ENCODE peak calls at places on chromosomes 2 and 18, in seven cellular contexts. P, K, F, U, E, V and X are unnamed samples. For H3K36me3, the result is how much of the 10 kb centered on the place peaks cover.

GRCh38 chr2:241925821-241926441 is 56.4 kb downstream of the RTP5 start:
- DNase-seq in P (no peak), K (no peak), F (no peak), U (no peak), E (no peak), V (no peak), X (no peak)

GRCh38 chr2:141701610-141702009 is 429.2 kb downstream of the LRP1B start:
- DNase-seq in P (no peak), K (no peak), F (no peak), U (no peak), E (no peak), V (no peak), X (no peak)

GRCh38 chr2:212845941-212846340 is 305.5 kb downstream of the IKZF2 start:
- DNase-seq in P (no peak), K (no peak), F (no peak), U (no peak), E (no peak), V (no peak), X (peak)

GRCh38 chr2:85178154-85178553 is 45.0 kb downstream of the TCF7L1 start:
- DNase-seq in P (no peak), K (no peak), F (no peak), U (no peak), E (no peak), V (no peak), X (peak)

GRCh38 chr2:43207553-43208300 is 18.7 kb downstream of the ZFP36L2 start:
- DNase-seq in P (no peak), K (no peak), F (no peak), U (no peak), E (no peak), V (peak), X (no peak)

GRCh38 chr2:226475650-226476049 is 324.0 kb downstream of the IRS1 start:
- DNase-seq in P (no peak), K (no peak), F (no peak), U (peak), E (no peak), V (no peak), X (peak)

GRCh38 chr18:63947051-63947790 is 1.9 kb upstream of the HMSD start:
- DNase-seq in P (no peak), K (no peak), F (no peak), U (no peak), E (no peak), V (no peak), X (no peak)

GRCh38 chr18:60347526-60348045 is 25.0 kb downstream of the MC4R start:
- DNase-seq in P (no peak), K (no peak), F (no peak), U (no peak), E (no peak), V (no peak), X (no peak)

GRCh38 chr2:175167076-175167791 is 769 bp downstream of the ATF2 start:
- DNase-seq in P (peak), K (no peak), F (peak), U (no peak), E (peak), V (peak), X (peak)

GRCh38 chr2:35960596-35960995 is 395.0 kb upstream of the CRIM1 start:
- DNase-seq in P (no peak), K (no peak), F (no peak), U (no peak), E (no peak), V (no peak), X (peak)

GRCh38 chr2:38653715-38654494 is 12.0 kb upstream of the GALM start:
- DNase-seq in P (peak), K (peak), F (no peak), U (no peak), E (no peak), V (no peak), X (no peak)

GRCh38 chr18:63511285-63511684 is 30.9 kb upstream of the SERPINB12 start:
- DNase-seq in P (peak), K (no peak), F (peak), U (peak), E (peak), V (peak), X (peak)

GRCh38 chr2:95274291-95275150 is at the start of gene PROM2:
- DNase-seq in P (no peak), K (no peak), F (no peak), U (peak), E (peak), V (no peak), X (no peak)

GRCh38 chr2:230888824-230889400 is 24.2 kb downstream of the ITM2C start:
- DNase-seq in P (no peak), K (no peak), F (no peak), U (no peak), E (no peak), V (no peak), X (no peak)

GRCh38 chr2:10780491-10780820 is 32.1 kb downstream of the PDIA6 start:
- DNase-seq in P (no peak), K (no peak), F (no peak), U (no peak), E (no peak), V (no peak), X (no peak)

GRCh38 chr2:224819075-224819474 is 102.9 kb upstream of the CCDC195 start:
- DNase-seq in P (no peak), K (no peak), F (no peak), U (no peak), E (no peak), V (no peak), X (peak)

GRCh38 chr2:39679805-39680204 is 14.1 kb downstream of the TMEM178A start:
- DNase-seq in P (no peak), K (no peak), F (no peak), U (no peak), E (no peak), V (no peak), X (no peak)

GRCh38 chr2:64141711-64142405 is 2.4 kb downstream of the PELI1 start:
- DNase-seq in P (no peak), K (no peak), F (no peak), U (no peak), E (no peak), V (no peak), X (peak)

GRCh38 chr2:8627019-8627691 is 54.7 kb upstream of the ID2 start:
- DNase-seq in P (peak), K (no peak), F (no peak), U (no peak), E (no peak), V (no peak), X (no peak)

GRCh38 chr2:25312958-25313710 is 28.6 kb downstream of the DNMT3A start:
- DNase-seq in P (no peak), K (no peak), F (no peak), U (no peak), E (no peak), V (peak), X (no peak)

GRCh38 chr18:58216071-58216471 is 172.0 kb downstream of the NEDD4L start:
- DNase-seq in P (no peak), K (no peak), F (no peak), U (no peak), E (no peak), V (no peak), X (no peak)

GRCh38 chr2:46278952-46279351 is 18.3 kb upstream of the EPAS1 start:
- DNase-seq in P (no peak), K (no peak), F (no peak), U (no peak), E (no peak), V (no peak), X (peak)

GRCh38 chr2:177243476-177243875 is 21.1 kb downstream of the NFE2L2 start:
- DNase-seq in P (no peak), K (no peak), F (no peak), U (no peak), E (no peak), V (no peak), X (no peak)

GRCh38 chr18:12659904-12660605 is 2.1 kb upstream of the SPIRE1 start:
- DNase-seq in P (peak), K (no peak), F (peak), U (peak), E (no peak), V (peak), X (peak)

GRCh38 chr2:47043142-47043890 is 111.8 kb downstream of the STPG4 start:
- DNase-seq in P (peak), K (no peak), F (peak), U (peak), E (peak), V (no peak), X (peak)

GRCh38 chr2:232349546-232349945 is 29.0 kb upstream of the ALPP start:
- DNase-seq in P (no peak), K (no peak), F (no peak), U (no peak), E (peak), V (no peak), X (no peak)

GRCh38 chr2:122804494-122804893 is 1049.0 kb downstream of the TSN start:
- DNase-seq in P (no peak), K (no peak), F (no peak), U (no peak), E (no peak), V (no peak), X (no peak)

GRCh38 chr2:43130548-43130875 is 95.9 kb downstream of the ZFP36L2 start:
- DNase-seq in P (no peak), K (no peak), F (peak), U (no peak), E (no peak), V (no peak), X (no peak)

GRCh38 chr2:25362564-25363145 is 20.9 kb upstream of the DNMT3A start:
- DNase-seq in P (no peak), K (peak), F (peak), U (no peak), E (no peak), V (no peak), X (no peak)

GRCh38 chr2:188601927-188602326 is 310.3 kb downstream of the GULP1 start:
- DNase-seq in P (no peak), K (no peak), F (no peak), U (no peak), E (no peak), V (no peak), X (no peak)

GRCh38 chr18:7940976-7941375 is 373.9 kb downstream of the PTPRM start:
- DNase-seq in P (no peak), K (no peak), F (peak), U (no peak), E (no peak), V (no peak), X (no peak)

GRCh38 chr2:172615862-172616261 is 60.0 kb downstream of the PDK1 start:
- DNase-seq in P (no peak), K (no peak), F (no peak), U (no peak), E (no peak), V (no peak), X (no peak)

GRCh38 chr2:235989591-235989990 is 178.6 kb downstream of the GBX2 start:
- DNase-seq in P (no peak), K (no peak), F (no peak), U (no peak), E (no peak), V (no peak), X (no peak)

GRCh38 chr2:158457092-158457825 is 507 bp downstream of the PKP4 start:
- DNase-seq in P (peak), K (no peak), F (peak), U (no peak), E (peak), V (peak), X (no peak)

DNA sequence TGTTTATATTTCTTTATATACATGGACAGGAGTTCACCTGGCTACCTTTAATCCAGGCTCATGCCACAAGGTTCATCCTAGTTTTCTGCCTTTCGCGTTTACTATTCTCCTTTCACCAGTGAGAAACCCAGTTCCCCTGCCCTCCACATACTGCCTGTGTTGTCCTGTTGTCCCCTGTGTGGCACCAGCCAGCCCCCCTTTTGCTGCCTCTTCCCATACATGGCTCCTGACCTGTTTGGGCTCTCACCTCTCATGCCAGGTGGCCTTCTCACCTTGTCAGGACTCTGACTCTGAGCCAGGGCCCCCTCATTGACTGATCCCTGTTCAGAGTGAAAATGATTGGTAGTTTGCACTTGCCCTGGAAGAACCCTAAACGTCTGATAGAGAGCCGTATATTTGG is 13.6 kb downstream of the ASB1 start:
- DNase-seq in P (no peak), K (no peak), F (no peak), U (no peak), E (no peak), V (no peak), X (no peak)
- H3K36me3 ChIP-seq in P (under half), K (under half), F (half or more), U (under half), E (under half), V (half or more), X (under half)

GRCh38 chr2:99765919-99766318 is 276.1 kb upstream of the REV1 start:
- DNase-seq in P (no peak), K (no peak), F (no peak), U (no peak), E (no peak), V (no peak), X (no peak)

GRCh38 chr2:99762714-99763113 is 272.9 kb upstream of the REV1 start:
- DNase-seq in P (no peak), K (no peak), F (no peak), U (no peak), E (no peak), V (no peak), X (no peak)

GRCh38 chr2:99763764-99764163 is 273.9 kb upstream of the REV1 start:
- DNase-seq in P (no peak), K (no peak), F (no peak), U (no peak), E (no peak), V (no peak), X (no peak)
- TF ChIP-seq MAX in P (no peak), K (no peak), F (no peak), U (no peak), E (no peak), V (no peak), X (no peak)

GRCh38 chr18:210780-211179 is 52.4 kb downstream of the USP14 start:
- DNase-seq in P (no peak), K (no peak), F (no peak), U (no peak), E (no peak), V (no peak), X (no peak)

GRCh38 chr18:211582-211981 is 53.2 kb downstream of the USP14 start:
- DNase-seq in P (no peak), K (no peak), F (no peak), U (no peak), E (no peak), V (no peak), X (peak)

GRCh38 chr18:213505-213904 is 54.3 kb downstream of the THOC1 start:
- DNase-seq in P (no peak), K (no peak), F (no peak), U (no peak), E (no peak), V (no peak), X (no peak)

GRCh38 chr18:213977-214376 is 53.9 kb downstream of the THOC1 start:
- DNase-seq in P (no peak), K (no peak), F (no peak), U (no peak), E (no peak), V (no peak), X (no peak)

DNA sequence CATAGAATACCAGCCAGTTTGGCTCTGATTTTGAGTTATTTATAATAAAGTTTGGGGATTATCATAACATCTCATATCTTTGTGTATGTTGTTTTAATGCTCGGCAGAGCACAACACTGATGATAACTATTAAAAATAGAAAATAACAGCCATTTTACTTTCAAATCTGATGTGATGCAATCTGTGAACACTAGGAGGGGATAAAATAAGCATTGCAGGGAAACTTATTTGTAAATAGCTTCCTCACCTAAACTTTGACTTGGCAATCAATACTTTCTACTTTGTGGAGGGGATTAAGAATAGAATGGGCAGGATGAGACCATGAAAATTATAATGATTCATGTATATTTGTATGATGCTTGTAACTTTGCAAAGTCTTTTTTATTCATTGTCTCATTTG is 54.4 kb downstream of the USP14 start:
- DNase-seq in P (no peak), K (no peak), F (peak), U (no peak), E (no peak), V (peak), X (no peak)
- H3K36me3 ChIP-seq in P (under half), K (under half), F (half or more), U (under half), E (half or more), V (half or more), X (under half)

DNA sequence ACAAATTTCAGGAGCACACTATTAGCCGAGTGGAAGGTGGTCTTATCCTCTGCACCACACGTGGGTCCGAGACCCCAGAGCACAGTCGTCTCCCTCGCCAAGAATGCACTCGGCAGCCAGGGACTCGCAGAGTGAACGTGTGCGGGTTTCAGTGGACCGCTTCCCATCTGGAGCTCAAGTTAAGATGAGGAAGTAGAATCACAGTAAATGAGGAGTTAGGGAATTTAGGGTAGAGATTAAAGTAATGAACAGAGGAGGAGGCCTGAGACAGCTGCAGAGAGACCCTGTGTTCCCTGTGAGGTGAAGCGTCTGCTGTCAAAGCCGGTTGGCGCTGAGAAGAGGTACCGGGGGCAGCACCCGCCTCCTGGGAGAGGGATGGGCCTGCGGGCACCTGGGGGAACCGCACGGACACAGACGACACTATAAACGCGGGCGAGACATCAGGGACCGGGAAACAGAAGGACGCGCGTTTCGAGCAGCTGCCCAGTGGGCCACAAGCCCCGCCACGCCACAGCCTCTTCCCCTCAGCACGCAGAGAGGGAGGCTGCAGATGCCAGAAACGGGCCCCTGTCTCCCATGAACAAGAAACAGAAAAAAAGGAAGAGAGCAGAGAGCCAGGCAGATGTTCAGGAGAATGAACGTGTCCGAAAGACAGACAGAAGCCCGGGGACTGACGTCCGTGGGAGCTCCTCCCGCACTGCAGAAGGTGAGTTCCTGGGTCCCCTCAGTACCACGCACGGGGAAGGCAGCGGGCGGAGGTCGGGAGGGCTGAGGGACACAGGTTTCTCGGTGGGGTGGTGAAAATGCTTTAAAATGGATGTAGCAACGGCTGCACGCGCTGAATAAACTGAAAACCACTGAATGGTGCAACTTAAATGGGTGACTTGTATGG is 5.4 kb upstream of the KCNG2 start:
- DNase-seq in P (no peak), K (no peak), F (no peak), U (no peak), E (no peak), V (no peak), X (no peak)
- TF ChIP-seq MAX in P (no peak), K (no peak), F (no peak), U (no peak), E (no peak), V (no peak), X (no peak)

GRCh38 chr18:79418642-79419041 is 22.9 kb downstream of the NFATC1 start:
- DNase-seq in P (no peak), K (no peak), F (no peak), U (no peak), E (no peak), V (no peak), X (no peak)
- H3K36me3 ChIP-seq in P (under half), K (under half), F (under half), U (under half), E (under half), V (under half), X (under half)

GRCh38 chr2:100470898-100471514 is 724 bp downstream of the NMS start:
- DNase-seq in P (peak), K (no peak), F (no peak), U (no peak), E (peak), V (peak), X (no peak)
- TF ChIP-seq MAX in P (no peak), K (no peak), F (no peak), U (no peak), E (no peak), V (no peak), X (no peak)

GRCh38 chr18:79971211-79971952 is 6.9 kb downstream of the HSBP1L1 start:
- DNase-seq in P (no peak), K (no peak), F (no peak), U (no peak), E (no peak), V (no peak), X (no peak)
- H3K36me3 ChIP-seq in P (under half), K (under half), F (half or more), U (under half), E (under half), V (half or more), X (under half)

GRCh38 chr2:53801547-53801946 is 14.7 kb downstream of the ERLEC1 start:
- DNase-seq in P (no peak), K (no peak), F (no peak), U (no peak), E (no peak), V (no peak), X (no peak)
- TF ChIP-seq MAX in P (no peak), K (no peak), F (no peak), U (no peak), E (no peak), V (no peak), X (no peak)

GRCh38 chr2:217887841-217888665 is 114.7 kb downstream of the TNS1 start:
- DNase-seq in P (no peak), K (no peak), F (peak), U (no peak), E (no peak), V (peak), X (peak)

GRCh38 chr2:217892560-217892959 is 110.2 kb downstream of the TNS1 start:
- DNase-seq in P (no peak), K (no peak), F (no peak), U (no peak), E (no peak), V (no peak), X (no peak)

GRCh38 chr2:217890445-217890844 is 112.3 kb downstream of the TNS1 start:
- DNase-seq in P (peak), K (no peak), F (peak), U (no peak), E (no peak), V (peak), X (peak)

GRCh38 chr2:217886720-217887309 is 116.0 kb downstream of the TNS1 start:
- DNase-seq in P (peak), K (no peak), F (peak), U (peak), E (peak), V (peak), X (peak)

DNA sequence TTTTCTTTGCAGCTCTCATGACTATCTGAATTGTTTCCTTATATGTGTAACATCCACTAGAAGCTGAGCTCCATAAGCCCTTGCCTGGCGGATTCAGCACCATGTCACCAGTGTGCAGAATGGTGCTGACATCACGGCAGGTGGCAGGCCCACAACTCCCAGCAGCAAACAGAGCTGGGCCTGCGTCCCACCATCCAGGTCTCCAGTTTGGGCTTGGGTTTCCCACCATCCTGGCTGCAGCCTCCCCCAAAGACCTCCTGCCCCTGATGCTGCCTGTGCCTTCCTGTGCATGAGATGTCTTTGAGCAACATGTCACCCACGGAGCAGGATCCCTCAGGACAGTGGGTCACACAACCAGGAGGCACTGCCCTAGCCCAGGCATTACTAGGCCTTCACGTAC is 113.1 kb downstream of the TNS1 start:
- DNase-seq in P (no peak), K (no peak), F (no peak), U (no peak), E (no peak), V (no peak), X (no peak)
- H3K36me3 ChIP-seq in P (half or more), K (under half), F (half or more), U (under half), E (under half), V (under half), X (under half)

GRCh38 chr2:96321230-96322103 is 3.6 kb upstream of the ITPRIPL1 start:
- DNase-seq in P (peak), K (peak), F (peak), U (no peak), E (peak), V (peak), X (peak)
- TF ChIP-seq MAX in P (peak), K (peak), F (peak), U (peak), E (peak), V (peak), X (peak)